ENCODE peak calls at places on chromosomes 16 and 17, in ten cellular contexts. C is sigmoid colon, K is A549, X is ovary, I is K562, T is stomach, J is transverse colon, W is tibial nerve, R is suprapubic skin, A is HepG2. B is an unnamed sample.

GRCh38 chr16:55263271-55264250 is 60.4 kb upstream of the IRX6 start:
- DNase-seq in R (no peak), W (no peak), T (no peak), J (no peak), I (no peak), K (no peak), X (no peak), A (no peak), C (no peak), B (no peak)

GRCh38 chr16:83606486-83607030 is 201.2 kb upstream of the HSBP1 start:
- DNase-seq in W (no peak), J (no peak), C (no peak), X (no peak), R (no peak), I (peak; percentile 24), K (peak; percentile 16), T (no peak), A (no peak), B (no peak)

GRCh38 chr16:62738631-62739030 is 702.4 kb upstream of the CDH8 start:
- DNase-seq in W (no peak), X (no peak), R (no peak), I (no peak), A (no peak), C (no peak), T (no peak), J (no peak), K (no peak), B (no peak)

GRCh38 chr17:81898029-81898866 is 3.8 kb upstream of the NPB start:
- DNase-seq in J (no peak), R (no peak), W (no peak), X (no peak), T (no peak), K (peak; percentile 87), C (no peak), A (no peak), I (no peak), B (no peak)

GRCh38 chr16:19227643-19228042 is 57.9 kb upstream of the CLEC19A start:
- DNase-seq in W (no peak), R (no peak), K (no peak), I (no peak), J (no peak), X (no peak), A (no peak), T (no peak), C (no peak), B (no peak)

GRCh38 chr17:1961187-1961586 is 63.9 kb downstream of the RTN4RL1 start:
- DNase-seq in C (no peak), J (no peak), R (no peak), A (no peak), I (no peak), T (no peak), K (no peak), X (no peak), W (no peak), B (no peak)

GRCh38 chr17:77316651-77317050 is 175.9 kb downstream of the SEC14L1 start:
- DNase-seq in C (no peak), W (no peak), T (no peak), A (no peak), R (no peak), J (peak; percentile 4), X (no peak), I (no peak), K (no peak), B (no peak)

GRCh38 chr17:74419862-74420492 is 11.9 kb upstream of the GPRC5C start:
- DNase-seq in C (no peak), X (no peak), W (no peak), K (no peak), J (peak; percentile 61), R (no peak), T (peak; percentile 66), A (no peak), I (no peak), B (no peak)

GRCh38 chr17:62644487-62645173 is 17.2 kb downstream of the MRC2 start:
- DNase-seq in X (peak; percentile 38), K (peak; percentile 44), J (no peak), I (peak; percentile 54), A (peak; percentile 59), R (no peak), W (no peak), C (peak; percentile 56), T (no peak), B (peak; percentile 60)

GRCh38 chr16:57899771-57900661 is 70.9 kb downstream of the CNGB1 start:
- DNase-seq in K (peak; percentile 74), R (no peak), A (peak; percentile 60), X (peak; percentile 77), I (peak; percentile 83), W (peak; percentile 80), C (peak; percentile 79), J (peak; percentile 76), T (peak; percentile 81), B (no peak)

GRCh38 chr16:4137438-4137837 is 21.2 kb upstream of the ADCY9 start:
- DNase-seq in A (no peak), R (no peak), T (no peak), C (no peak), K (no peak), I (no peak), X (no peak), W (no peak), J (no peak), B (no peak)

GRCh38 chr16:4136229-4136813 is 20.1 kb upstream of the ADCY9 start:
- DNase-seq in W (no peak), C (no peak), X (no peak), T (peak; percentile 82), A (no peak), I (no peak), K (peak; percentile 47), R (no peak), J (peak; percentile 72), B (no peak)

GRCh38 chr16:4139968-4140367 is 23.7 kb upstream of the ADCY9 start:
- DNase-seq in J (no peak), W (no peak), X (no peak), K (no peak), A (no peak), R (no peak), I (no peak), C (no peak), T (no peak), B (no peak)

GRCh38 chr16:4140652-4141051 is 24.4 kb upstream of the ADCY9 start:
- DNase-seq in K (no peak), J (no peak), T (no peak), X (no peak), W (no peak), R (no peak), A (no peak), I (no peak), C (no peak), B (no peak)

DNA sequence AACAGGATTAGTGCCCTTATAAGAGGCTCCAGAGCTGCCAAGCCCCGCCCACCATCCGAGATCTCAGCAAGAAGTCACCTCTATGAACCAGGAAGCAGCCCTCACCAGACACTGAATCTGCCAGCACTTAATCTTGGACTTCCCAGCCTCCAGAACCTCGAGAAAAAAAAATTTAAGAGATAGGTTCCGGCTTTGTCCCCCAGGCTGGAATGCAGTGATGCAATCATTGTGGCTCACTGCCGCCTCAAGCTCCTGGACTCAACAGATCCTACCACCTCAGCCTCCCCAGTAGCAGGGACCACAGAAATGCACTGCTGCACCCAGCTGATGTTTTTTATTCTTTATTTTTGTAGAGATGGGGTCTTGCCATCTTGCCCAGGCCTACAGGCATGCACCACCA is 22.5 kb upstream of the ADCY9 start:
- DNase-seq in A (no peak), C (no peak), I (no peak), R (no peak), X (no peak), K (no peak), T (no peak), J (no peak), W (no peak), B (no peak)
- TF ChIP-seq EP300 in A (no peak), C (no peak), I (no peak), R (no peak), X (no peak), K (no peak), T (no peak), J (no peak), W (no peak), B (no peak)

GRCh38 chr17:29569245-29569950 is 897 bp downstream of the TP53I13 start:
- DNase-seq in A (no peak), R (peak; percentile 76), K (no peak), W (no peak), T (no peak), C (peak; percentile 59), J (no peak), I (no peak), X (no peak), B (no peak)
- TF ChIP-seq EP300 in A (no peak), R (no peak), K (no peak), W (no peak), T (no peak), C (no peak), J (no peak), I (no peak), X (no peak), B (no peak)

GRCh38 chr16:9957433-9957832 is 224.8 kb downstream of the GRIN2A start:
- DNase-seq in A (no peak), I (no peak), J (no peak), T (no peak), X (no peak), K (no peak), R (no peak), W (no peak), C (no peak), B (no peak)

GRCh38 chr16:9954181-9954580 is 228.0 kb downstream of the GRIN2A start:
- DNase-seq in A (no peak), K (no peak), X (no peak), T (no peak), I (no peak), R (no peak), W (no peak), J (no peak), C (no peak), B (no peak)

GRCh38 chr16:9957002-9957401 is 225.2 kb downstream of the GRIN2A start:
- DNase-seq in W (no peak), A (no peak), R (no peak), I (no peak), K (no peak), X (no peak), C (no peak), T (no peak), J (no peak), B (no peak)

GRCh38 chr16:9955677-9956076 is 226.6 kb downstream of the GRIN2A start:
- DNase-seq in J (no peak), T (no peak), K (no peak), X (no peak), R (no peak), C (no peak), A (no peak), W (no peak), I (no peak), B (no peak)
- TF ChIP-seq EP300 in J (no peak), T (no peak), K (no peak), X (no peak), R (no peak), C (no peak), A (no peak), W (no peak), I (no peak), B (no peak)

DNA sequence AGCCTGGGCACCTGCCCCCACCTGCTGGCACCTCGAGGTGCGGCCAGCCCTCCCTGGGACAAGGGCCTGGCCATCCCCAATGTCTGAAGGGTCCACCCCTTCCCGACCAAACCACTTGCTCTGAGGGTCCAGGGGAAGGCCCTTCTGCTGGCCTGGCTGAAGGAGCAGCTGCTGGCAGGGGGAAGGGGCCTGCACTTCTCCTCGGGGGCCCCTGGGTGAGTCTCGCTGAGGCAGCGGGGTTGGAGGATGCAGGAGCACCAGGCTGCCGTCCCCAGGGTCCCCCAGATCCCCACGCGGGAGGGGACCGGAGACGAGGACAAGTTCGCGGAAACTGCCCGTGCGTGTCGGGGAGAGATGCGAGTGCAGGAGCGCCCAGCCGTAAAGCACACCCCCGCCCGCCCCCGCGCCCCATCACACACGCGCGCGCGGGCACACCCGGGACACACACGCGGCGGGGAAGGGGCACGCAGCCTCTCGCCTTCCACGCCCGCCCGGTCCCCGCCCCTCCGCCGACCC is 725 bp upstream of the CACNA1H start:
- DNase-seq in I (no peak), J (no peak), C (peak; percentile 80), X (peak; percentile 83), W (no peak), R (no peak), A (no peak), T (no peak), K (no peak), B (no peak)
- TF ChIP-seq EP300 in I (no peak), J (no peak), C (no peak), X (no peak), W (no peak), R (no peak), A (no peak), T (no peak), K (no peak), B (no peak)